ENCODE peak calls at places on chromosomes 2 and 18, in five cellular contexts. One of them, this sample, is unnamed.

GRCh38 chr2:239688098-239688497 is 287.3 kb upstream of the HDAC4 start:
- DNase-seq in H1: peak
- DNase-seq in HepG2: no peak
- DNase-seq in H9: no peak
- DNase-seq in mesenchymal stem cell: no peak
- DNase-seq in this sample: no peak

GRCh38 chr2:25316101-25316500 is 25.6 kb downstream of the DNMT3A start:
- DNase-seq in HepG2: no peak
- DNase-seq in mesenchymal stem cell: no peak
- DNase-seq in H9: no peak
- DNase-seq in H1: no peak
- DNase-seq in this sample: no peak

GRCh38 chr2:176156301-176156958 is 677 bp upstream of the HOXD3 start:
- DNase-seq in H1: no peak
- DNase-seq in HepG2: no peak
- DNase-seq in H9: no peak
- DNase-seq in mesenchymal stem cell: no peak
- DNase-seq in this sample: no peak

GRCh38 chr2:43139996-43140621 is 86.3 kb downstream of the ZFP36L2 start:
- DNase-seq in HepG2: no peak
- DNase-seq in mesenchymal stem cell: peak
- DNase-seq in H1: no peak
- DNase-seq in H9: no peak
- DNase-seq in this sample: peak

GRCh38 chr2:84840306-84840705 is 40.6 kb downstream of the TRABD2A start:
- DNase-seq in H1: no peak
- DNase-seq in mesenchymal stem cell: no peak
- DNase-seq in H9: no peak
- DNase-seq in HepG2: no peak
- DNase-seq in this sample: no peak

GRCh38 chr18:3624818-3625716 is 175.1 kb downstream of the TGIF1 start:
- DNase-seq in H9: no peak
- DNase-seq in HepG2: no peak
- DNase-seq in H1: no peak
- DNase-seq in mesenchymal stem cell: peak
- DNase-seq in this sample: peak

GRCh38 chr2:127067620-127068350 is 39.2 kb downstream of the BIN1 start:
- DNase-seq in HepG2: peak
- DNase-seq in mesenchymal stem cell: peak
- DNase-seq in H1: peak
- DNase-seq in H9: peak
- DNase-seq in this sample: peak

GRCh38 chr2:237669628-237670351 is 42.4 kb downstream of the LRRFIP1 start:
- DNase-seq in H9: no peak
- DNase-seq in mesenchymal stem cell: peak
- DNase-seq in H1: no peak
- DNase-seq in HepG2: peak
- DNase-seq in this sample: peak

GRCh38 chr2:174125151-174125550 is 123.2 kb downstream of the OLA1 start:
- DNase-seq in H1: no peak
- DNase-seq in mesenchymal stem cell: no peak
- DNase-seq in HepG2: no peak
- DNase-seq in H9: no peak
- DNase-seq in this sample: no peak

GRCh38 chr18:59041296-59041695 is 98.4 kb upstream of the SEC11C start:
- DNase-seq in H9: no peak
- DNase-seq in H1: no peak
- DNase-seq in mesenchymal stem cell: no peak
- DNase-seq in HepG2: no peak
- DNase-seq in this sample: no peak

GRCh38 chr2:35114765-35115164 is 1240.8 kb upstream of the CRIM1 start:
- DNase-seq in H9: peak
- DNase-seq in mesenchymal stem cell: no peak
- DNase-seq in HepG2: peak
- DNase-seq in H1: no peak
- DNase-seq in this sample: peak

GRCh38 chr2:173792166-173792565 is 173.0 kb downstream of the SP3 start:
- DNase-seq in mesenchymal stem cell: no peak
- DNase-seq in HepG2: no peak
- DNase-seq in H1: no peak
- DNase-seq in H9: peak
- DNase-seq in this sample: no peak

GRCh38 chr2:98948956-98949739 is 13.1 kb upstream of the CRACDL start:
- DNase-seq in H9: no peak
- DNase-seq in H1: no peak
- DNase-seq in HepG2: no peak
- DNase-seq in mesenchymal stem cell: no peak
- DNase-seq in this sample: no peak

GRCh38 chr2:98944786-98945185 is 8.8 kb upstream of the CRACDL start:
- DNase-seq in HepG2: no peak
- DNase-seq in H1: no peak
- DNase-seq in mesenchymal stem cell: peak
- DNase-seq in H9: no peak
- DNase-seq in this sample: no peak

DNA sequence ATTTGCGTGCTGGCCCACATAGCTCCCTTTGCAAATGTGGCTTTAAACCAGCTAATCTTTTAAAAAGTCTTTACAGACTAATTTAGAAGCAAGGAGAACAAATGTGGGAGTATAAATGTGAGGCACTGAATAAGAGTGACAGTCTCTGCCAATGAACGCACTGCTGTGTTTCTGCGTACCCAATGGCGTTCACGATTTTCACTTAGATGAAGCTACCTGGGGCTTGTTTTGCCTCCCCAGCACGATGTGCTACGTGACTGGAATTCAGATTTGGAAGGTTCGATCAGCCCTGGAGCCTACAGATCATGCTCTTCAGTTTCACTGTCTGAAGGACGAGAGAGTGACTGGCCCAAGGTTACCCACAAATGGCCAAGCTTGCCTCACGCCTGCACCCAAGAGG is 10.8 kb upstream of the CRACDL start:
- DNase-seq in HepG2: no peak
- DNase-seq in H1: no peak
- DNase-seq in H9: no peak
- DNase-seq in mesenchymal stem cell: no peak
- DNase-seq in this sample: no peak
- H2AFZ ChIP-seq in HepG2: no peak
- H2AFZ ChIP-seq in H1: peak
- H2AFZ ChIP-seq in H9: no peak
- H2AFZ ChIP-seq in mesenchymal stem cell: no peak
- H2AFZ ChIP-seq in this sample: no peak

GRCh38 chr2:62459672-62460071 is 46.3 kb downstream of the TMEM17 start:
- DNase-seq in H1: no peak
- DNase-seq in H9: no peak
- DNase-seq in mesenchymal stem cell: no peak
- DNase-seq in HepG2: no peak
- DNase-seq in this sample: no peak

GRCh38 chr2:62457555-62457954 is 48.4 kb downstream of the TMEM17 start:
- DNase-seq in HepG2: no peak
- DNase-seq in H1: no peak
- DNase-seq in mesenchymal stem cell: no peak
- DNase-seq in H9: no peak
- DNase-seq in this sample: no peak

GRCh38 chr2:62456721-62457539 is 49.1 kb downstream of the TMEM17 start:
- DNase-seq in mesenchymal stem cell: peak
- DNase-seq in H9: peak
- DNase-seq in H1: peak
- DNase-seq in HepG2: peak
- DNase-seq in this sample: peak

GRCh38 chr2:62459106-62459505 is 46.9 kb downstream of the TMEM17 start:
- DNase-seq in HepG2: no peak
- DNase-seq in H9: no peak
- DNase-seq in H1: no peak
- DNase-seq in mesenchymal stem cell: no peak
- DNase-seq in this sample: no peak

DNA sequence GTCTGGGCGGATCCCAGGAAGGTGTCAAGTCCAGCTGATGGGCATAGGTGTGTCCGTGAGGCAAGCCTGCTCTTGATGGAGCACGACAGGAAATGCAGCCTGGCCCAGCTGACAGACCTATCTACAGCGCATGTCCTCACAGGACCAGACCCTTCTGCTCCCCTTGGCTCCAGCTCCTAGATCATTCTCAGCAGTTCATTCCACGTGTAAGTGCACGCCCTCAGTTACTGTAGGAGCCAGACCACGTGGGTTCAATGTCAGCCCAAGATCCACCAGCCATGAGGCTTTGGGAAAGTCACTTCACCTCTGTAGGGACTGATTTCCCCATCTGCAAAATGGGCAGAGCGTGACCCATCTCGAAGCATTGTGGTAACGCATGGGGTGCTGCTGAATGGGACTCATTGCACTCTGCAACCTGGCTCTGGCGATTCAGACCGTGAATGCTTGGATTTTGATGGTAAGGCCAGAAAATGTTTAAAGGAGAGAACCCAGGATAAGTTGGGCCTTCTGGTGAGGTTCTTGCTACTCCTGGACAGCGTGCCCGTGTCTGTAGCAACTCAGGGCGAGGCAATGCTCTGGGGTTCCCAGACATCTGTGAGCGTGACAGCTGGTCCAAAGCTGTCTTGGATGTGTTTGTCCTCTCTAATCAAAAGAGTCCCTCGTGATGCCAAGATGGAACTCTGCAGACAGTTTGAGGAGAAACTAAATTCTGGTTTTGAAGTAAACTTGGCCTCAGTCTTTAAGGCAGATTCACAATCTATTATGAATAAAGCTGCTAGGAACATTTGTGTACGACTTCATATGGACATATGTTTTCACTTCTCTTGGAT is 47.6 kb downstream of the TMEM17 start:
- DNase-seq in H9: no peak
- DNase-seq in mesenchymal stem cell: no peak
- DNase-seq in HepG2: no peak
- DNase-seq in H1: no peak
- DNase-seq in this sample: no peak
- H3K27ac ChIP-seq in H9: no peak
- H3K27ac ChIP-seq in mesenchymal stem cell: no peak
- H3K27ac ChIP-seq in HepG2: peak
- H3K27ac ChIP-seq in H1: no peak
- H3K27ac ChIP-seq in this sample: peak

GRCh38 chr18:8423051-8423558 is 186.1 kb upstream of the RAB12 start:
- DNase-seq in H9: no peak
- DNase-seq in HepG2: peak
- DNase-seq in H1: no peak
- DNase-seq in mesenchymal stem cell: peak
- DNase-seq in this sample: peak
- H2AFZ ChIP-seq in H9: no peak
- H2AFZ ChIP-seq in HepG2: no peak
- H2AFZ ChIP-seq in H1: no peak
- H2AFZ ChIP-seq in mesenchymal stem cell: peak
- H2AFZ ChIP-seq in this sample: no peak

DNA sequence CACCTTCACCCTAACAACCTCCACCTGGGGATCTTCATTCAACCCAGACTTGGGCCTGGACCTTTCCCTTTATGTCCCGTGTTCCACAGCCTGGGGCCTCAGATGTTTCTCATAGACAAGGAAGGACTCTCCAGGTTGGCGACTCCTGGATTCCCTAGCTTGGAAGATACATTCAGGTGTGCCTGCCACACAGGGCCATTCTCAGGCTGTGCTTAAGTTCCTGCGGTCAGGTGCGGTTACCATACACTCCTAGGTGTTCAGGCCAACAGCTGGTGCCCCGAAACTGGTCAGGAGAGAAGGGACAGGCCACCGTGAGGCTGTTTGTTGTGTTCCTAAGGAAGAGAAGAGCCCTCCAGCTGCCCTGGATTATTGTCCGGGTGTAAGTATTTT is 15.6 kb downstream of the SLC4A3 start:
- DNase-seq in mesenchymal stem cell: no peak
- DNase-seq in H1: no peak
- DNase-seq in HepG2: no peak
- DNase-seq in H9: peak
- DNase-seq in this sample: no peak
- H3K27ac ChIP-seq in mesenchymal stem cell: no peak
- H3K27ac ChIP-seq in H1: no peak
- H3K27ac ChIP-seq in HepG2: no peak
- H3K27ac ChIP-seq in H9: no peak
- H3K27ac ChIP-seq in this sample: no peak

DNA sequence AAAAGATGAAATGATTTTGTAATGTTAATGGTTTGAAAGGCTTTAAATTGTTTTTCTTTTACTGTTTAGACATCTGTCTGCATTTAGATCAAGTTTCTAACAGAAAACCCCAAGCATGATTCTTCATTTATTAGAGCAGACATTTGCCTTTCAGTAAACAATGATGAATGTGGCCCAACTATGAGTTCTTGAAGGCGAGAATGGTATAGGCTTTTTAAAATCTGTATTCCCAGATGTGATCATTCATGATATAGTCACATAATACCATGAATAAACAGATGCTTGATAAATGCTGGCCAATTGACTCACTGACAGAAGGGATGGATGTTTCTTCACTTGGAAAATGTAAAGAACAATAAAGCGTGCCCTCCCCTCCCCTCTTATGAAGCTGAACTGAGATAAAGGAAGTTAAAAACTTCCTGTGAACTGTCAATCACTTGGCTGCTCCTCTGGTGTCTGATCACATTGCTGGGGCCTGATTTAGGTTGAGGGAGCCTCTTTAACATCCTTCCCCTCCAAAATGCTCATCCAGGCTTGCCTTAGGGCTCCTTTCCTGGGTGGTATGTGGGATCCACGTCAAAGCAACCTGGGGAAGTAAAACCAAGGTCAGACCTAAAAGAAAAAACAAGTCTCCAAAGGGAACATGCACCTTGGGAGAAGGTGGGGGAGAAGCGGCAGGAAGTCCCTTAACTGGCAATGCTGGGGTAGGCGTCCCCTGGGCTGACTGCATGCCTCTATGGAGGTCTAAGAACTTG is 3.3 kb downstream of the CAPN14 start:
- DNase-seq in mesenchymal stem cell: no peak
- DNase-seq in HepG2: no peak
- DNase-seq in H1: no peak
- DNase-seq in H9: no peak
- DNase-seq in this sample: no peak
- H2AFZ ChIP-seq in mesenchymal stem cell: no peak
- H2AFZ ChIP-seq in HepG2: no peak
- H2AFZ ChIP-seq in H1: no peak
- H2AFZ ChIP-seq in H9: no peak
- H2AFZ ChIP-seq in this sample: no peak

GRCh38 chr2:28276807-28277206 is 115.9 kb upstream of the FOSL2 start:
- DNase-seq in mesenchymal stem cell: peak
- DNase-seq in H1: no peak
- DNase-seq in HepG2: no peak
- DNase-seq in H9: no peak
- DNase-seq in this sample: no peak
- H3K27ac ChIP-seq in mesenchymal stem cell: peak
- H3K27ac ChIP-seq in H1: no peak
- H3K27ac ChIP-seq in HepG2: no peak
- H3K27ac ChIP-seq in H9: no peak
- H3K27ac ChIP-seq in this sample: peak

DNA sequence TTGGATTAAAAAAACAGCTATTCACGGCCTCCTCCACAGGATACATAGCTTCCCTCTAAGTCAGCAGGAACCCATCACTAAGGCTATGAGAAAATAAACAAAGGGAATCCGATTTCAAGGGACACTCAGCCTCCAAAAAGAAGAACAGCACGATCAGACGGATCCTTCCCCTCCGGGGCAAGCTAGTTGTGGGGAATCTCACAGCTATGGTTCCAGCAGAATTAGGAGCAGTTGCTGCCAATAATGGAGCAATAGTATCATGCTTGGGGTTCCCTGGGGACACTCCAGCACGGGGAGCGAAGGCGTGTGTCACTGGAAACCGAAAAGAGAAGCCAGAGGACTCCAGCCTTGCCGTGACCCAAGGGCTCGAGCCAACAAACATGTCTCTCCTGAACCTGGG is 163.1 kb downstream of the TTC32 start:
- DNase-seq in H9: no peak
- DNase-seq in H1: no peak
- DNase-seq in HepG2: no peak
- DNase-seq in mesenchymal stem cell: no peak
- DNase-seq in this sample: no peak
- H2AFZ ChIP-seq in H9: no peak
- H2AFZ ChIP-seq in H1: peak
- H2AFZ ChIP-seq in HepG2: no peak
- H2AFZ ChIP-seq in mesenchymal stem cell: no peak
- H2AFZ ChIP-seq in this sample: no peak

This sample was measured in hepatocyte.